ENCODE peak calls at places on chromosomes 16 and 17, in five cellular contexts. N is uterus, D is A549, X is tibial artery, B is neural progenitor cell. I is an unnamed sample.

GRCh38 chr16:50523710-50524109 is 24.5 kb upstream of the NKD1 start:
- DNase-seq in X (no peak), D (no peak), B (no peak), N (no peak), I (no peak)

GRCh38 chr16:66850115-66850815 is 6.1 kb downstream of the CA7 start:
- DNase-seq in B (no peak), D (no peak), N (no peak), X (no peak), I (no peak)

GRCh38 chr16:81417210-81417609 is 27.4 kb upstream of the CMIP start:
- DNase-seq in B (no peak), D (no peak), X (no peak), N (no peak), I (no peak)

GRCh38 chr16:55470533-55471371 is 8.2 kb upstream of the MMP2 start:
- DNase-seq in N (no peak), B (no peak), D (no peak), X (no peak), I (no peak)

GRCh38 chr17:72419866-72420774 is 299.3 kb downstream of the SOX9 start:
- DNase-seq in B (no peak), D (no peak), N (peak; percentile 21), X (no peak), I (no peak)

GRCh38 chr16:4214215-4214621 is 27.7 kb downstream of the SRL start:
- DNase-seq in X (no peak), B (no peak), N (peak; percentile 51), D (peak; percentile 52), I (no peak)

GRCh38 chr17:1908699-1909309 is 79.0 kb downstream of the RPA1 start:
- DNase-seq in X (peak; percentile 69), N (peak; percentile 55), B (peak; percentile 87), D (peak; percentile 81), I (no peak)

GRCh38 chr17:6711681-6712057 is 1.5 kb downstream of the SLC13A5 start:
- DNase-seq in N (no peak), X (no peak), D (no peak), B (no peak), I (no peak)

GRCh38 chr16:11389631-11390565 is 44.6 kb downstream of the RMI2 start:
- DNase-seq in B (no peak), X (no peak), D (no peak), N (no peak), I (no peak)

GRCh38 chr17:56142325-56142724 is 10.9 kb upstream of the ANKFN1 start:
- DNase-seq in N (no peak), X (peak; percentile 32), D (no peak), B (no peak), I (no peak)

GRCh38 chr16:85086347-85087291 is 25.7 kb downstream of the CIBAR2 start:
- DNase-seq in B (peak; percentile 83), N (peak; percentile 75), D (peak; percentile 70), X (peak; percentile 70), I (peak; percentile 85)

GRCh38 chr17:81493198-81494038 is 19.2 kb downstream of the ACTG1 start:
- DNase-seq in X (no peak), D (no peak), N (no peak), B (no peak), I (no peak)

GRCh38 chr16:27918755-27919154 is 144.8 kb downstream of the GSG1L start:
- DNase-seq in N (no peak), B (no peak), X (no peak), D (peak; percentile 24), I (no peak)

GRCh38 chr16:89599451-89599858 is 14.0 kb upstream of the DPEP1 start:
- DNase-seq in D (peak; percentile 81), N (no peak), B (peak; percentile 66), X (no peak), I (no peak)

GRCh38 chr17:65902165-65902564 is 289.8 kb downstream of the CEP112 start:
- DNase-seq in N (no peak), X (no peak), B (no peak), D (no peak), I (no peak)

GRCh38 chr16:68235105-68235881 is 634 bp downstream of the ESRP2 start:
- DNase-seq in B (peak; percentile 55), D (no peak), N (peak; percentile 24), X (no peak), I (no peak)

GRCh38 chr17:16342979-16343378 is 10.3 kb downstream of the CENPV start:
- DNase-seq in D (no peak), N (no peak), B (no peak), X (no peak), I (no peak)

GRCh38 chr17:27991594-27991993 is 50.9 kb upstream of the NLK start:
- DNase-seq in X (no peak), B (no peak), N (no peak), D (no peak), I (no peak)

GRCh38 chr17:74987418-74987908 is at the start of gene CDR2L:
- DNase-seq in X (peak; percentile 99), B (peak; percentile 98), N (peak; percentile 97), D (peak; percentile 94), I (peak; percentile 83)

GRCh38 chr16:86740817-86741799 is 162.8 kb downstream of the FOXL1 start:
- DNase-seq in B (peak; percentile 41), X (peak; percentile 73), D (peak; percentile 62), N (peak; percentile 22), I (no peak)

GRCh38 chr16:76287466-76287865 is 10.3 kb downstream of the CNTNAP4 start:
- DNase-seq in X (no peak), B (no peak), N (no peak), D (no peak), I (no peak)

GRCh38 chr17:56914641-56915263 is 903 bp upstream of the TRIM25 start:
- DNase-seq in N (no peak), X (no peak), D (peak; percentile 17), B (no peak), I (no peak)

GRCh38 chr17:31093866-31094599 is 744 bp upstream of the NF1 start:
- DNase-seq in D (no peak), N (no peak), B (no peak), X (no peak), I (no peak)

GRCh38 chr17:43720311-43721060 is 38.1 kb downstream of the SOST start:
- DNase-seq in D (peak; percentile 78), B (peak; percentile 86), X (peak; percentile 76), N (peak; percentile 78), I (no peak)

GRCh38 chr17:21295036-21295952 is 10.8 kb downstream of the MAP2K3 start:
- DNase-seq in N (no peak), B (no peak), D (peak; percentile 55), X (no peak), I (no peak)

GRCh38 chr17:37710344-37710886 is 34.4 kb downstream of the HNF1B start:
- DNase-seq in D (peak; percentile 87), X (peak; percentile 28), B (peak; percentile 94), N (no peak), I (no peak)

GRCh38 chr17:81609541-81610353 is 27.2 kb downstream of the NPLOC4 start:
- DNase-seq in D (no peak), B (no peak), X (no peak), N (no peak), I (no peak)

GRCh38 chr16:15960124-15960971 is 10.9 kb downstream of the ABCC1 start:
- DNase-seq in D (no peak), X (no peak), N (no peak), B (no peak), I (no peak)

GRCh38 chr16:20792216-20792615 is 14.1 kb downstream of the ERI2 start:
- DNase-seq in B (no peak), D (no peak), N (no peak), X (no peak), I (no peak)

GRCh38 chr16:77993111-77993571 is 29.2 kb upstream of the CLEC3A start:
- DNase-seq in B (peak; percentile 21), X (no peak), N (peak; percentile 13), D (no peak), I (no peak)

GRCh38 chr16:15672514-15673167 is 22.6 kb downstream of the NDE1 start:
- DNase-seq in B (no peak), X (peak; percentile 98), D (peak; percentile 90), N (peak; percentile 94), I (no peak)

GRCh38 chr16:88804552-88805339 is 1.2 kb downstream of the CDT1 start:
- DNase-seq in B (no peak), N (no peak), D (no peak), X (no peak), I (no peak)

GRCh38 chr17:67696853-67697505 is 20.8 kb upstream of the NOL11 start:
- DNase-seq in N (no peak), X (no peak), B (no peak), D (no peak), I (no peak)
- TF ChIP-seq CTCF in N (no peak), X (no peak), B (no peak), D (no peak), I (no peak)

GRCh38 chr16:2244301-2244700 is 7.1 kb downstream of the ECI1 start:
- DNase-seq in N (no peak), B (peak; percentile 22), D (no peak), X (no peak), I (no peak)
- TF ChIP-seq CTCF in N (no peak), B (peak; percentile 12), D (no peak), X (no peak), I (no peak)

GRCh38 chr16:26645629-26646028 is 421.1 kb upstream of the C16orf82 start:
- DNase-seq in N (no peak), X (no peak), D (peak; percentile 10), B (peak; percentile 80), I (no peak)
- TF ChIP-seq CTCF in N (no peak), X (no peak), D (no peak), B (peak; percentile 90), I (peak; percentile 51)

GRCh38 chr16:30876867-30877266 is 17.0 kb downstream of the BCL7C start:
- DNase-seq in D (peak; percentile 39), N (no peak), X (no peak), B (peak; percentile 38), I (no peak)

GRCh38 chr16:30870904-30871303 is 23.0 kb downstream of the BCL7C start:
- DNase-seq in B (no peak), X (no peak), D (no peak), N (no peak), I (no peak)

GRCh38 chr16:30875881-30876791 is 17.7 kb downstream of the BCL7C start:
- DNase-seq in N (no peak), B (peak; percentile 31), D (no peak), X (no peak), I (no peak)

GRCh38 chr16:30874244-30874820 is 19.5 kb downstream of the BCL7C start:
- DNase-seq in D (no peak), X (no peak), B (no peak), N (no peak), I (no peak)

DNA sequence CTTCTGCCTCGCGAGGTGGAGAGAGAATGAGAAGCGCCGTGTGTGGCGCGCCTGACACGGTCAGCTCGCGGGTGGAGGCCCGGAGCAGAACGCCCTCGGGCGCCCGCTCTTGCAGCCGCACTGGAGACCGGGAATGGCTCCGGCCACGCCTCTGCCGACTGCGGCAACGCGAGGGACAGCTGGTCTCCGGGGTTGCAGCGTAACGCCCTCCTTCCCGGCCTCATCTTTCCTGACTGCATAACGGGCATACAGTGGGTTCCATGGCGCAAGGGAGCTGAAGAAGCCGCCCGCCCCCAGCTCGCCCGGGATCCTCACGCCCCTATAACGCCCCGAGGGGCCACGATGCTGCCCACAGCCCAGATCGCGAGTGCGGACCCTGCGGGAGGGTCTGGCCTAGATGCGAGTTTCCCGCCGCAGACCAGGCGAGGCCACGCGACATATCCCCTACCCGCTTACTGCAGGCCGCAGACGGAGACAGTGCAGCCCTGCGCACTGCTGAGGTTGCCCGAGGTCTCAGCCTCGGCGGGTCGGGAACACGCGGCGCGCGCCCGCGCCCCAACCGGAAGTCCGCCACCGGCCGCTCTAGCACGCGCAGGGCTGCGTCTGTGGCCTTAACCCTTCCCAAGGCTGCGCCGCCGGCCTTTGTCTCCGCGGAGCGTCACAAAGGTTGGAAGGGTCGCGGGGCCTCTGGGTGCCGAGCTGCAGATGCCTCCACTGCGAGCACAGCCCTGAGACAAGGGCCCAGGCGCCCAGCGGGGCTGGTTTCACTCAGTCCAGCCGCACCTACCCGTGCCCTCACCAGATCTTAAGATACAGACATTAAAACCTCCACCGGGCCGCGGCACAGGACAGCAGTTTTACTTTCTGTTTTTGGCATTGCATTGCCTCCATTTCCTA is 18.8 kb downstream of the BCL7C start:
- DNase-seq in X (peak; percentile 85), D (peak; percentile 93), N (peak; percentile 90), B (peak; percentile 97), I (peak; percentile 73)
- TF ChIP-seq CTCF in X (no peak), D (no peak), N (peak; percentile 34), B (no peak), I (no peak)